ENCODE peak calls at places on chromosomes 7 and 10, in five cellular contexts. V, G, L, Y and I are unnamed samples.

GRCh38 chr10:89183571-89183970 is 23.5 kb downstream of the CH25H start:
- DNase-seq in Y (no peak), L (no peak), V (no peak), G (no peak), I (no peak)

GRCh38 chr7:4823442-4824119 is 38.2 kb downstream of the PAPOLB start:
- DNase-seq in G (no peak), L (no peak), Y (no peak), V (no peak), I (no peak)

GRCh38 chr7:30648744-30649540 is 33.3 kb downstream of the CRHR2 start:
- DNase-seq in V (no peak), L (no peak), G (no peak), Y (no peak), I (no peak)

GRCh38 chr7:133682364-133683181 is 429.7 kb downstream of the EXOC4 start:
- DNase-seq in Y (no peak), L (no peak), G (no peak), V (no peak), I (no peak)

GRCh38 chr7:1236132-1236655 is 3.5 kb downstream of the UNCX start:
- DNase-seq in V (no peak), L (no peak), G (peak), Y (no peak), I (no peak)

GRCh38 chr7:108650487-108650886 is 80.8 kb downstream of the DNAJB9 start:
- DNase-seq in V (no peak), G (no peak), L (no peak), Y (no peak), I (peak)

GRCh38 chr10:95655571-95656290 is 780 bp downstream of the ALDH18A1 start:
- DNase-seq in L (no peak), Y (no peak), V (no peak), G (no peak), I (peak)

GRCh38 chr7:149468208-149468607 is 7.3 kb upstream of the ZNF777 start:
- DNase-seq in Y (no peak), V (no peak), L (no peak), G (no peak), I (no peak)

GRCh38 chr10:42885491-42886270 is 103.1 kb downstream of the BMS1 start:
- DNase-seq in V (no peak), G (no peak), Y (no peak), L (no peak), I (no peak)

GRCh38 chr10:55820071-55820470 is 541.0 kb downstream of the ZWINT start:
- DNase-seq in L (no peak), G (no peak), V (no peak), Y (no peak), I (no peak)

GRCh38 chr10:99937630-99938029 is 72.1 kb downstream of the DNMBP start:
- DNase-seq in Y (no peak), G (no peak), L (no peak), V (no peak), I (no peak)

GRCh38 chr10:70926215-70927000 is 38.0 kb upstream of the PCBD1 start:
- DNase-seq in L (no peak), V (no peak), G (no peak), Y (no peak), I (no peak)

GRCh38 chr7:120742370-120742769 is 115.6 kb downstream of the TSPAN12 start:
- DNase-seq in L (no peak), Y (peak), G (peak), V (no peak), I (no peak)

GRCh38 chr7:55485501-55486171 is 86.7 kb downstream of the VOPP1 start:
- DNase-seq in L (no peak), V (no peak), G (no peak), Y (no peak), I (no peak)

GRCh38 chr10:72509206-72509799 is 116.6 kb downstream of the MICU1 start:
- DNase-seq in G (no peak), V (no peak), Y (no peak), L (no peak), I (no peak)

GRCh38 chr10:18618995-18619394 is 32.4 kb downstream of the NSUN6 start:
- DNase-seq in V (no peak), G (no peak), L (no peak), Y (peak), I (peak)